ENCODE peak calls at places on chromosomes 11 and 22, in four cellular contexts. I, O, W and K are unnamed samples.

GRCh38 chr11:65718964-65719492 is 1.6 kb downstream of the RNASEH2C start:
- DNase-seq in I (no peak), O (peak), W (peak), K (peak)

GRCh38 chr11:87425943-87426342 is 388.2 kb downstream of the TMEM135 start:
- DNase-seq in O (no peak), I (no peak), W (no peak), K (peak)

GRCh38 chr22:45285431-45286058 is 796 bp downstream of the UPK3A start:
- DNase-seq in O (no peak), W (no peak), I (no peak), K (no peak)

GRCh38 chr11:122668562-122669090 is 13.1 kb downstream of the UBASH3B start:
- DNase-seq in I (no peak), O (no peak), W (peak), K (peak)

GRCh38 chr11:75639752-75640151 is 29.1 kb downstream of the MAP6 start:
- DNase-seq in O (peak), W (peak), I (peak), K (peak)

GRCh38 chr22:40218152-40218551 is 40.4 kb downstream of the TNRC6B start:
- DNase-seq in W (no peak), I (no peak), O (no peak), K (no peak)

GRCh38 chr11:3196161-3197043 is 22.2 kb downstream of the MRGPRG start:
- DNase-seq in O (peak), W (no peak), I (no peak), K (no peak)

GRCh38 chr22:46023558-46023981 is 46.6 kb upstream of the WNT7B start:
- DNase-seq in O (no peak), W (peak), I (no peak), K (peak)

GRCh38 chr11:15159085-15159484 is 44.4 kb downstream of the INSC start:
- DNase-seq in O (no peak), I (no peak), W (peak), K (peak)

GRCh38 chr22:23700706-23701105 is 9.9 kb downstream of the RGL4 start:
- DNase-seq in W (peak), O (no peak), I (no peak), K (peak)

GRCh38 chr11:83044958-83045712 is 26.6 kb downstream of the RAB30 start:
- DNase-seq in I (no peak), O (no peak), W (peak), K (peak)

GRCh38 chr22:41526802-41527799 is 17.2 kb downstream of the POLR3H start:
- DNase-seq in I (peak), W (peak), O (peak), K (no peak)

GRCh38 chr11:28797536-28797935 is 689.3 kb downstream of the METTL15 start:
- DNase-seq in W (no peak), I (no peak), O (no peak), K (no peak)
- H3K4me3 ChIP-seq in W (no peak), I (no peak), O (no peak), K (no peak)

DNA sequence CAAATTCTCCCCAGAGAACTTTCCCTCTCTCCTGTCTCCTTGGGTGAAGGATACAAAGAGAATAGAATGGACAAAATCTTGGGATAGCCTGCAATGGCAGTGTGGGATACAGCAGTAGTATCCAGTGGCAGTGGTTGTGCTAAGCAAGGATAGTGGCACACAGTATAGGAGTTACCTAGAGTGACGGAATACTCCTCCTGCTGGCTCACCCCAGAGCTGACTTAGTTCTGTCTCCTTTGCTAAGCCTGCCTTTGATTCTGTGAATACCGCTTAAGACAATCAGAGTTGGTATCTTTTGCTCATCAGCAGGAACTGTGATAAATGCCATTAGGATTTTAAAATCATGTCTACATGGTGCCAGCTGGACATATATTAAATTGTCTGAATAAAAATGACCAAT is 404.3 kb downstream of the JRKL start:
- DNase-seq in W (no peak), I (no peak), O (no peak), K (no peak)
- TF ChIP-seq CTCF in W (no peak), I (peak), O (no peak), K (no peak)

GRCh38 chr11:130151196-130151595 is 8.4 kb upstream of the ST14 start:
- DNase-seq in I (no peak), W (no peak), O (no peak), K (no peak)
- H3K4me3 ChIP-seq in I (no peak), W (no peak), O (no peak), K (no peak)

DNA sequence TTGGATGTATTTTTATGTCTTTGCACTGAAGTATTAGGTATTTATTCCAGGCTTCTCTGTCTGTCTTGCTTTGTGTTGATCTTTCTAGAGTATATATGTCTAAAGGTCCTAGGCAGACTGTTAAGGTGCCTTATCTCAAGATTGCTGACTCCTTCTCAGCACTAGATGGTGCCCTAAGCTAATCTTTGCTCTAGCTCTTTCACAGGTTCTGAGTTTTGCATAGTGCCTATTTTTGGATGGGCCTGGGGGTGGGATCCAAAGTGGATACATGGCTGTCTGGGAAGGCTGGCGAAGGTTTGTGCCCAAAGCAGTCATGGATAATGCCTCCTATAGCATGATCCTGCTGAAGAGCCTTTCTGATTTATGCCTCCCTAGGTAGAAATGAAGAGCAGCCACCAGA is 154.9 kb downstream of the TRPC6 start:
- DNase-seq in I (no peak), O (no peak), W (peak), K (no peak)
- TF ChIP-seq CTCF in I (no peak), O (no peak), W (peak), K (peak)

GRCh38 chr11:626475-627272 is at the start of gene SCT:
- DNase-seq in I (no peak), W (no peak), O (no peak), K (no peak)

GRCh38 chr11:627273-627585 is 248 bp upstream of the SCT start:
- DNase-seq in W (no peak), O (no peak), I (no peak), K (no peak)

GRCh38 chr11:624705-625635 is at the start of gene CDHR5:
- DNase-seq in I (no peak), O (no peak), W (no peak), K (no peak)

GRCh38 chr11:623999-624704 is 603 bp downstream of the CDHR5 start:
- DNase-seq in O (peak), I (no peak), W (no peak), K (no peak)

GRCh38 chr11:625636-626319 is 1.0 kb upstream of the CDHR5 start:
- DNase-seq in O (no peak), W (no peak), I (no peak), K (no peak)
- H3K4me3 ChIP-seq in O (no peak), W (no peak), I (no peak), K (no peak)